ENCODE peak calls at places on chromosome 21, in eight cellular contexts. N, U, T, L, F, D, W and M are unnamed samples. For H3K4me1, the result is how much of the 10 kb centered on the place peaks cover.

GRCh38 chr21:31343030-31343510 is 991 bp downstream of the TIAM1 start:
- ATAC-seq in N (peak), U (no peak), T (no peak), L (no peak), F (no peak), D (no peak), W (no peak), M (no peak)

GRCh38 chr21:28675265-28676041 is 317.2 kb downstream of the LTN1 start:
- ATAC-seq in N (no peak), U (no peak), T (no peak), L (no peak), F (no peak), D (peak), W (no peak), M (peak)

GRCh38 chr21:17577701-17578100 is 35.0 kb downstream of the BTG3 start:
- ATAC-seq in N (no peak), U (no peak), T (no peak), L (no peak), F (no peak), D (no peak), W (no peak), M (no peak)

GRCh38 chr21:17495680-17496079 is 17.2 kb upstream of the CXADR start:
- ATAC-seq in N (no peak), U (no peak), T (peak), L (no peak), F (no peak), D (no peak), W (no peak), M (no peak)

GRCh38 chr21:31142600-31142999 is 104.3 kb upstream of the KRTAP19-8 start:
- ATAC-seq in N (peak), U (no peak), T (peak), L (peak), F (peak), D (no peak), W (no peak), M (no peak)

GRCh38 chr21:37593015-37593414 is 226.4 kb downstream of the DYRK1A start:
- ATAC-seq in N (no peak), U (peak), T (no peak), L (no peak), F (peak), D (no peak), W (no peak), M (no peak)

GRCh38 chr21:15631342-15631741 is 98.4 kb upstream of the USP25 start:
- ATAC-seq in N (no peak), U (no peak), T (no peak), L (no peak), F (no peak), D (no peak), W (no peak), M (no peak)

GRCh38 chr21:14943636-14944035 is 121.2 kb downstream of the NRIP1 start:
- ATAC-seq in N (no peak), U (no peak), T (peak), L (no peak), F (no peak), D (no peak), W (no peak), M (no peak)

GRCh38 chr21:38080888-38081287 is 164.6 kb upstream of the KCNJ6 start:
- ATAC-seq in N (no peak), U (no peak), T (no peak), L (no peak), F (no peak), D (no peak), W (no peak), M (no peak)

GRCh38 chr21:14757533-14758327 is 211.6 kb upstream of the SAMSN1 start:
- ATAC-seq in N (no peak), U (peak), T (no peak), L (no peak), F (no peak), D (no peak), W (no peak), M (no peak)

GRCh38 chr21:29987762-29988161 is 48.0 kb upstream of the GRIK1 start:
- ATAC-seq in N (no peak), U (no peak), T (no peak), L (no peak), F (no peak), D (no peak), W (no peak), M (no peak)

GRCh38 chr21:34593954-34594531 is 20.9 kb downstream of the RCAN1 start:
- ATAC-seq in N (no peak), U (no peak), T (no peak), L (no peak), F (no peak), D (no peak), W (no peak), M (peak)
- TF ChIP-seq POLR2AphosphoS5 in N (no peak), U (no peak), T (no peak), L (no peak), F (no peak), D (peak), W (no peak), M (peak)

DNA sequence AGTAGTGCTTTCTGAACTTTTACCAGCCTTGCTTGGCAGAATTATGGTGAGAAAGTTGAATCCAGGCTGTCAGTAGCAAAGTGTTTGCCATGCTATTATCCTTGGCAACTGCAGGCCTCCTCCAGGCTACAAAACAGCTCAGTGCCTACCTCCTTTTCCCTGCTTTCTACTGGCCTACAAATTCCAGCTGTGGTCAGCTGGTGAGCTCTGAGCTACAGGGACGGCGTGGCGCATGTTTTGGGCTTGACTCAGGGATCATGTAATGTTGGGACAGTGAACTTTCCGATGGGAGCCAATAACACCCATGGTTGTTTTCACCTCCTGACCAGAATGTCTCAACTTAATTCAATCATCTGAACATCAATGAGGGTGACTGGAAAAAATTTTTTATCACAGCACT is 456.2 kb upstream of the ADAMTS5 start:
- ATAC-seq in N (no peak), U (no peak), T (no peak), L (no peak), F (no peak), D (peak), W (no peak), M (peak)
- H3K27ac ChIP-seq in N (no peak), U (no peak), T (no peak), L (no peak), F (no peak), D (no peak), W (no peak), M (peak)

GRCh38 chr21:43866233-43866632 is 1.2 kb downstream of the AGPAT3 start:
- ATAC-seq in N (peak), U (peak), T (peak), L (no peak), F (peak), D (peak), W (peak), M (no peak)
- H3K4me1 ChIP-seq in N (under half), U (under half), T (under half), L (under half), F (under half), D (under half), W (under half), M (under half)

GRCh38 chr21:41711416-41712023 is 55.3 kb downstream of the RIPK4 start:
- ATAC-seq in N (no peak), U (no peak), T (no peak), L (no peak), F (peak), D (no peak), W (no peak), M (no peak)

GRCh38 chr21:41712201-41712600 is 54.7 kb downstream of the RIPK4 start:
- ATAC-seq in N (no peak), U (no peak), T (peak), L (no peak), F (peak), D (no peak), W (no peak), M (no peak)

GRCh38 chr21:41710823-41711160 is 56.1 kb downstream of the RIPK4 start:
- ATAC-seq in N (no peak), U (no peak), T (no peak), L (no peak), F (no peak), D (no peak), W (no peak), M (no peak)

GRCh38 chr21:41713495-41714281 is 53.2 kb downstream of the RIPK4 start:
- ATAC-seq in N (no peak), U (no peak), T (peak), L (no peak), F (no peak), D (no peak), W (peak), M (no peak)

DNA sequence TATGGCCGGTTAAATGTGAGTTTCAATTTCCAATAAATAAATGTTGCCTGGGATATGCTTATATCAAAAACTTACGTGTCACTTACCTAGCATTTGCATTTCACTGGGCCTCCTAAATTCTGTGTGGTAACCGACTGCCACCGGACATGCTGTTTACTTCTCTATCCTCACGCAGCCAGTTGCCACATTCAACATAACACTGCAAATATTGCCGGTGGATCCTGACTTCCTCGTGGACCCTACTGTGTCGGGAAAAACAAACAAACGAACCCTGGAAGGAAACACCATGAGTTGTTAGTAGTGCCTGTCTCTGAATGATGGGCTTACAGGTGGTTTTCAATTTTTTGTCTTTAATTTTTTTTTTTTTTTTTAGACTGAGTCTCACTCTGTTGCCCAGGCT is 54.1 kb downstream of the RIPK4 start:
- ATAC-seq in N (no peak), U (no peak), T (peak), L (no peak), F (no peak), D (no peak), W (no peak), M (no peak)
- TF ChIP-seq POLR2AphosphoS5 in N (no peak), U (no peak), T (no peak), L (no peak), F (no peak), D (no peak), W (no peak), M (no peak)

DNA sequence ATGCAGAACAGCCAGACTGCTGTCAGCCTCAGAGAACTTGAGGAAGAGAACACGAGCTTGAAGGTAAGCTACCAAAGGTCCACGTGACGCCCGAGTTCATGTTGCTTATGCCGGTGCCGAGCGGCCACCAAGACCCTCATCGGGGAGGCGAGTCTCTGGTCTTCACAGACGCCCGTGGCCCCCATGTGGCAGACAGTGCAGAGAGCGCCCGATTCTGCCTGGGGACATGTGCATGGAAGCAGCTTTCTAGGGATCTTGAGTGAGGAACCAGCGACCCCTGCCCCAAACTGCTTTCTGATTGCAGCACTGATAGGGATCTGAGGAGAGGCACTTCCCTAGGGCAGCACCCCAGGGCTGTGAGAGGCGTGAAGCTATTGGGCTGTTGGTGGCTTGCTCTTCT is 56.3 kb upstream of the DIP2A start:
- ATAC-seq in N (no peak), U (no peak), T (no peak), L (no peak), F (no peak), D (no peak), W (no peak), M (no peak)
- H3K27ac ChIP-seq in N (no peak), U (no peak), T (no peak), L (no peak), F (no peak), D (no peak), W (no peak), M (no peak)

GRCh38 chr21:36079010-36079649 is 9.3 kb downstream of the CBR1 start:
- ATAC-seq in N (peak), U (peak), T (peak), L (no peak), F (no peak), D (peak), W (no peak), M (no peak)
- H3K4me1 ChIP-seq in N (under half), U (under half), T (under half), L (under half), F (under half), D (under half), W (under half), M (under half)

GRCh38 chr21:41447356-41447755 is 21.3 kb downstream of the MX1 start:
- ATAC-seq in N (no peak), U (no peak), T (no peak), L (no peak), F (no peak), D (no peak), W (no peak), M (no peak)
- TF ChIP-seq POLR2AphosphoS5 in N (peak), U (no peak), T (no peak), L (no peak), F (no peak), D (no peak), W (no peak), M (no peak)

GRCh38 chr21:43731476-43731875 is 12.5 kb downstream of the PDXK start:
- ATAC-seq in N (no peak), U (no peak), T (peak), L (no peak), F (no peak), D (no peak), W (no peak), M (no peak)
- H3K27ac ChIP-seq in N (no peak), U (no peak), T (peak), L (no peak), F (no peak), D (no peak), W (peak), M (peak)

GRCh38 chr21:32389337-32390015 is 3.3 kb downstream of the URB1 start:
- ATAC-seq in N (no peak), U (no peak), T (no peak), L (no peak), F (no peak), D (no peak), W (no peak), M (no peak)
- H3K4me1 ChIP-seq in N (under half), U (under half), T (half or more), L (under half), F (under half), D (under half), W (under half), M (under half)

GRCh38 chr21:25465263-25465662 is 142.0 kb downstream of the MRPL39 start:
- ATAC-seq in N (peak), U (no peak), T (no peak), L (no peak), F (no peak), D (no peak), W (no peak), M (no peak)
- TF ChIP-seq POLR2AphosphoS5 in N (peak), U (no peak), T (no peak), L (no peak), F (no peak), D (no peak), W (no peak), M (no peak)